ENCODE peak calls at places on chromosome 19, in seven cellular contexts. W, Q, D, E, K, X and V are unnamed samples.
A peak's percentile ranks its signal among the peaks of the same experiment; 100 is the strongest.

GRCh38 chr19:7550987-7551761 is 15.7 kb downstream of the PNPLA6 start:
- DNase-seq in E (no peak), K (no peak), X (no peak), W (no peak), Q (peak; percentile 81), D (no peak), V (peak; percentile 19)

GRCh38 chr19:58356236-58356970 is 3.1 kb upstream of the A1BG start:
- DNase-seq in K (no peak), E (no peak), D (no peak), W (no peak), Q (no peak), X (no peak), V (peak; percentile 43)

GRCh38 chr19:54204767-54205468 is 4.3 kb downstream of the RPS9 start:
- DNase-seq in E (no peak), X (no peak), W (no peak), D (no peak), Q (no peak), K (no peak), V (no peak)

GRCh38 chr19:57103573-57104277 is 16.1 kb upstream of the USP29 start:
- DNase-seq in W (peak; percentile 51), X (peak; percentile 89), E (peak; percentile 30), D (peak; percentile 32), K (no peak), Q (peak; percentile 4), V (peak; percentile 45)

GRCh38 chr19:58042709-58043340 is 9.0 kb downstream of the ZSCAN1 start:
- DNase-seq in W (no peak), E (no peak), Q (no peak), D (no peak), K (no peak), X (no peak), V (no peak)

GRCh38 chr19:36775768-36776167 is 3.2 kb upstream of the ZNF850 start:
- DNase-seq in W (no peak), X (no peak), Q (no peak), E (no peak), K (no peak), D (no peak), V (no peak)

GRCh38 chr19:7328647-7329046 is 20.1 kb upstream of the ARHGEF18 start:
- DNase-seq in K (no peak), X (no peak), Q (no peak), D (no peak), E (no peak), W (no peak), V (no peak)

GRCh38 chr19:44212865-44213346 is 574 bp downstream of the ZNF227 start:
- DNase-seq in Q (no peak), W (no peak), K (peak; percentile 25), E (peak; percentile 31), D (no peak), X (peak; percentile 27), V (no peak)

GRCh38 chr19:14006085-14006765 is at the start of gene RFX1:
- DNase-seq in E (peak; percentile 100), K (peak; percentile 98), W (peak; percentile 99), X (peak; percentile 88), Q (peak; percentile 99), D (peak; percentile 99), V (peak; percentile 100)

GRCh38 chr19:14048439-14049153 is 13.3 kb downstream of the PALM3 start:
- DNase-seq in X (peak; percentile 59), Q (peak; percentile 21), D (peak; percentile 24), K (peak; percentile 12), W (no peak), E (peak; percentile 25), V (no peak)

GRCh38 chr19:46574533-46574932 is 26.6 kb upstream of the CALM3 start:
- DNase-seq in X (no peak), Q (no peak), K (no peak), W (no peak), D (no peak), E (no peak), V (no peak)

GRCh38 chr19:47109541-47110375 is 3.8 kb downstream of the ZC3H4 start:
- DNase-seq in E (no peak), W (peak; percentile 18), D (no peak), K (peak; percentile 10), X (no peak), Q (no peak), V (peak; percentile 66)

GRCh38 chr19:50492303-50493052 is 15.8 kb upstream of the GARIN5A start:
- DNase-seq in K (no peak), D (no peak), W (peak; percentile 37), E (no peak), Q (no peak), X (no peak), V (no peak)

GRCh38 chr19:32652893-32653625 is 21.9 kb downstream of the ANKRD27 start:
- DNase-seq in E (peak; percentile 47), W (no peak), Q (peak; percentile 20), X (no peak), K (no peak), D (no peak), V (no peak)

GRCh38 chr19:51779703-51780102 is 15.3 kb upstream of the FPR3 start:
- DNase-seq in E (no peak), W (no peak), D (no peak), Q (no peak), K (no peak), X (no peak), V (no peak)

GRCh38 chr19:911197-912033 is 1.6 kb downstream of the R3HDM4 start:
- DNase-seq in E (no peak), K (no peak), X (no peak), W (no peak), Q (no peak), D (no peak), V (no peak)

GRCh38 chr19:39030854-39031367 is 1.4 kb downstream of the FBXO27 start:
- DNase-seq in W (no peak), K (no peak), E (no peak), X (no peak), D (no peak), Q (no peak), V (no peak)